ENCODE peak calls at places on chromosomes 1 and 21, in nine cellular contexts. W, U, P, V, B, S, L, Z and H are unnamed samples.

GRCh38 chr1:94621392-94621791 is 79.8 kb upstream of the F3 start:
- DNase-seq in W (no peak), U (no peak), P (no peak), V (no peak), B (no peak), S (peak; percentile 85), L (no peak), Z (no peak), H (peak; percentile 97)

GRCh38 chr1:182674346-182675246 is 9.8 kb downstream of the RGS8 start:
- DNase-seq in W (no peak), U (no peak), P (no peak), V (no peak), B (peak; percentile 19), S (no peak), L (no peak), Z (peak; percentile 12), H (no peak)

GRCh38 chr1:54649921-54650320 is 8.3 kb downstream of the MROH7 start:
- DNase-seq in W (no peak), U (no peak), P (no peak), V (no peak), B (no peak), S (no peak), L (no peak), Z (peak; percentile 9), H (no peak)

GRCh38 chr1:59292557-59292956 is 4.3 kb upstream of the FGGY start:
- DNase-seq in W (peak; percentile 64), U (no peak), P (no peak), V (no peak), B (no peak), S (no peak), L (peak; percentile 36), Z (peak; percentile 30), H (no peak)

GRCh38 chr1:22886211-22886610 is 86.5 kb downstream of the LACTBL1 start:
- DNase-seq in W (no peak), U (no peak), P (no peak), V (no peak), B (no peak), S (no peak), L (no peak), Z (no peak), H (no peak)

GRCh38 chr1:245827306-245827705 is 672.5 kb downstream of the KIF26B start:
- DNase-seq in W (no peak), U (no peak), P (no peak), V (no peak), B (no peak), S (no peak), L (no peak), Z (peak; percentile 53), H (no peak)

GRCh38 chr1:228178737-228179720 is 13.4 kb downstream of the IBA57 start:
- DNase-seq in W (no peak), U (no peak), P (no peak), V (no peak), B (no peak), S (no peak), L (no peak), Z (no peak), H (no peak)

GRCh38 chr1:160629286-160630210 is 17.3 kb downstream of the SLAMF1 start:
- DNase-seq in W (peak; percentile 52), U (no peak), P (peak; percentile 45), V (no peak), B (no peak), S (no peak), L (no peak), Z (peak; percentile 42), H (no peak)

GRCh38 chr1:54413295-54413694 is 7.1 kb upstream of the SSBP3 start:
- DNase-seq in W (peak; percentile 48), U (no peak), P (no peak), V (no peak), B (no peak), S (peak; percentile 58), L (no peak), Z (peak; percentile 74), H (peak; percentile 15)

GRCh38 chr21:44846201-44846484 is 27.3 kb downstream of the PTTG1IP start:
- DNase-seq in W (no peak), U (no peak), P (no peak), V (no peak), B (no peak), S (no peak), L (no peak), Z (no peak), H (no peak)

GRCh38 chr1:156461141-156461540 is 39.4 kb downstream of the MEF2D start:
- DNase-seq in W (no peak), U (no peak), P (no peak), V (no peak), B (no peak), S (no peak), L (no peak), Z (no peak), H (no peak)

GRCh38 chr1:78651247-78651646 is 1.6 kb downstream of the IFI44 start:
- DNase-seq in W (no peak), U (no peak), P (no peak), V (no peak), B (no peak), S (peak; percentile 80), L (no peak), Z (no peak), H (no peak)

GRCh38 chr21:42097860-42098259 is 26.7 kb downstream of the UMODL1 start:
- DNase-seq in W (no peak), U (no peak), P (no peak), V (no peak), B (peak; percentile 53), S (peak; percentile 99), L (no peak), Z (peak; percentile 59), H (peak; percentile 97)

GRCh38 chr1:112708002-112708448 is 1.1 kb upstream of the RHOC start:
- DNase-seq in W (no peak), U (no peak), P (no peak), V (no peak), B (no peak), S (no peak), L (no peak), Z (no peak), H (no peak)

GRCh38 chr1:68197891-68198290 is 34.4 kb downstream of the WLS start:
- DNase-seq in W (no peak), U (no peak), P (no peak), V (no peak), B (no peak), S (peak; percentile 58), L (no peak), Z (no peak), H (peak; percentile 79)

GRCh38 chr1:94755675-94756074 is 64.5 kb upstream of the SLC44A3 start:
- DNase-seq in W (no peak), U (no peak), P (no peak), V (no peak), B (no peak), S (peak; percentile 84), L (no peak), Z (peak; percentile 60), H (peak; percentile 24)

GRCh38 chr1:88655685-88656299 is 28.3 kb upstream of the PKN2 start:
- DNase-seq in W (peak; percentile 31), U (no peak), P (no peak), V (no peak), B (peak; percentile 9), S (peak; percentile 45), L (no peak), Z (peak; percentile 33), H (peak; percentile 31)

GRCh38 chr1:241336335-241336734 is 20.7 kb downstream of the RGS7 start:
- DNase-seq in W (no peak), U (no peak), P (no peak), V (no peak), B (no peak), S (peak; percentile 56), L (no peak), Z (peak; percentile 29), H (peak; percentile 48)

GRCh38 chr21:43880111-43880985 is 15.3 kb downstream of the AGPAT3 start:
- DNase-seq in W (no peak), U (no peak), P (no peak), V (no peak), B (no peak), S (peak; percentile 74), L (no peak), Z (no peak), H (peak; percentile 75)

GRCh38 chr1:199242162-199242561 is 603.3 kb downstream of the PTPRC start:
- DNase-seq in W (no peak), U (no peak), P (no peak), V (no peak), B (no peak), S (peak; percentile 34), L (no peak), Z (no peak), H (peak; percentile 2)

GRCh38 chr1:152415454-152416227 is 1.6 kb upstream of the CRNN start:
- DNase-seq in W (no peak), U (no peak), P (no peak), V (no peak), B (no peak), S (no peak), L (no peak), Z (no peak), H (no peak)

GRCh38 chr1:150809651-150810050 is 1.6 kb upstream of the CTSK start:
- DNase-seq in W (no peak), U (no peak), P (no peak), V (no peak), B (no peak), S (no peak), L (no peak), Z (no peak), H (peak; percentile 38)

GRCh38 chr1:231528175-231529029 is at the start of gene TSNAX:
- DNase-seq in W (peak; percentile 90), U (peak; percentile 81), P (peak; percentile 87), V (peak; percentile 92), B (peak; percentile 96), S (peak; percentile 91), L (peak; percentile 91), Z (peak; percentile 98), H (peak; percentile 94)

GRCh38 chr1:89198500-89199072 is at the start of gene GBP4:
- DNase-seq in W (peak; percentile 38), U (no peak), P (peak; percentile 39), V (no peak), B (no peak), S (peak; percentile 80), L (peak; percentile 24), Z (no peak), H (peak; percentile 56)